ENCODE peak calls at places on chromosomes 12 and 14, in six cellular contexts. X is heart right ventricle, A is SK-N-SH, P is OCI-LY7, E is breast epithelium, Z is left ventricle myocardium inferior. W is an unnamed sample. For H3K36me3, the result is how much of the 10 kb centered on the place peaks cover.

GRCh38 chr14:77459072-77459723 is 1.3 kb downstream of the AHSA1 start:
- DNase-seq in X (no peak), A (peak), P (peak), E (no peak), Z (no peak), W (no peak)

GRCh38 chr14:85221832-85222231 is 308.1 kb upstream of the FLRT2 start:
- DNase-seq in X (no peak), A (no peak), P (no peak), E (no peak), Z (no peak), W (no peak)

GRCh38 chr14:93707475-93707874 is 80.8 kb downstream of the PRIMA1 start:
- DNase-seq in X (no peak), A (no peak), P (no peak), E (no peak), Z (no peak), W (no peak)

GRCh38 chr14:71403673-71404072 is 496.4 kb downstream of the PCNX1 start:
- DNase-seq in X (no peak), A (peak), P (peak), E (no peak), Z (no peak), W (no peak)

GRCh38 chr12:14239935-14240872 is 125.3 kb upstream of the ATF7IP start:
- DNase-seq in X (no peak), A (peak), P (peak), E (no peak), Z (no peak), W (no peak)

GRCh38 chr14:77139540-77140342 is 1.9 kb downstream of the ZDHHC22 start:
- DNase-seq in X (no peak), A (peak), P (peak), E (peak), Z (no peak), W (no peak)

GRCh38 chr12:68521321-68521839 is 89.3 kb upstream of the RAP1B start:
- DNase-seq in X (no peak), A (peak), P (no peak), E (no peak), Z (no peak), W (no peak)

GRCh38 chr12:39062266-39062996 is 157.0 kb upstream of the CPNE8 start:
- DNase-seq in X (no peak), A (no peak), P (no peak), E (no peak), Z (no peak), W (no peak)

GRCh38 chr14:102221026-102221425 is 81.3 kb downstream of the WDR20 start:
- DNase-seq in X (no peak), A (no peak), P (no peak), E (no peak), Z (no peak), W (no peak)

GRCh38 chr12:57112492-57113294 is 1.5 kb upstream of the STAT6 start:
- DNase-seq in X (no peak), A (no peak), P (no peak), E (no peak), Z (no peak), W (no peak)

GRCh38 chr12:52920937-52921336 is 16.1 kb upstream of the KRT8 start:
- DNase-seq in X (no peak), A (no peak), P (no peak), E (no peak), Z (no peak), W (no peak)

GRCh38 chr12:15633201-15633600 is 156.0 kb downstream of the EPS8 start:
- DNase-seq in X (no peak), A (no peak), P (no peak), E (no peak), Z (no peak), W (no peak)

GRCh38 chr12:89507015-89507824 is 17.4 kb downstream of the GALNT4 start:
- DNase-seq in X (no peak), A (no peak), P (no peak), E (no peak), Z (no peak), W (no peak)

GRCh38 chr14:90870950-90871604 is 54.8 kb upstream of the TTC7B start:
- DNase-seq in X (no peak), A (no peak), P (no peak), E (no peak), Z (no peak), W (no peak)

GRCh38 chr12:64900540-64900939 is 76.1 kb downstream of the TBC1D30 start:
- DNase-seq in X (no peak), A (no peak), P (no peak), E (no peak), Z (no peak), W (no peak)

GRCh38 chr12:52692253-52692652 is 11.1 kb downstream of the KRT77 start:
- DNase-seq in X (no peak), A (peak), P (peak), E (no peak), Z (no peak), W (no peak)

GRCh38 chr12:51389302-51389999 is 1.8 kb downstream of the GALNT6 start:
- DNase-seq in X (no peak), A (no peak), P (no peak), E (no peak), Z (no peak), W (no peak)

GRCh38 chr12:51390457-51391046 is 654 bp downstream of the GALNT6 start:
- DNase-seq in X (no peak), A (no peak), P (no peak), E (no peak), Z (no peak), W (no peak)

GRCh38 chr12:51388066-51388799 is 3.0 kb downstream of the GALNT6 start:
- DNase-seq in X (no peak), A (peak), P (no peak), E (peak), Z (no peak), W (no peak)

GRCh38 chr12:51391047-51391837 is at the start of gene GALNT6:
- DNase-seq in X (peak), A (peak), P (peak), E (no peak), Z (no peak), W (no peak)

DNA sequence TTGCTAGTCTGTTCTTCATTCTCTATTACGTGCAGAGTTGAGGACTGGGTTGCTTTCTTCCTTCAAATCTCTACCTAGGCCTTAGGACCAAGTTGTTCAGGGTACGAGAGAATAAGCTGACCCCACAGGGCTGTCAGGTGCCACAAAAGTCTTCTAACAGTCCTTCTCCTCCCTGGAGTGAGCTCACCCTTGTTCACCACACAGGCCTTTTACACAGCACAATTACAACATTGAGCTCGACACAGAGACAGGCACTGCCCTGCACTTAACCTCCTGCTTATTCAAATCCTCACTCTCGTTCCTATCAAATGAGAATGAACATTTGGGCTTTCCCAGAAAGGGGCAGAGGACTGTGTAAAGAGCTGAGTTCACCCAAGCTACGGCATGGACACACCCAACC is 2.4 kb downstream of the GALNT6 start:
- DNase-seq in X (no peak), A (no peak), P (no peak), E (no peak), Z (no peak), W (no peak)
- H3K4me3 ChIP-seq in X (no peak), A (no peak), P (no peak), E (no peak), Z (no peak), W (no peak)

GRCh38 chr14:75258079-75258802 is 20.4 kb upstream of the FOS start:
- DNase-seq in X (no peak), A (no peak), P (no peak), E (no peak), Z (no peak), W (no peak)

GRCh38 chr14:75259946-75260545 is 18.6 kb upstream of the FOS start:
- DNase-seq in X (no peak), A (no peak), P (no peak), E (no peak), Z (no peak), W (no peak)

GRCh38 chr14:75258803-75259509 is 19.7 kb upstream of the FOS start:
- DNase-seq in X (peak), A (peak), P (peak), E (peak), Z (peak), W (peak)

GRCh38 chr14:75257241-75257640 is 21.4 kb upstream of the FOS start:
- DNase-seq in X (no peak), A (no peak), P (no peak), E (no peak), Z (no peak), W (no peak)

GRCh38 chr14:75259510-75259855 is 19.1 kb upstream of the FOS start:
- DNase-seq in X (no peak), A (peak), P (no peak), E (no peak), Z (no peak), W (no peak)
- TF ChIP-seq CTCF in X (no peak), A (peak), P (no peak), E (peak), Z (peak), W (peak)

DNA sequence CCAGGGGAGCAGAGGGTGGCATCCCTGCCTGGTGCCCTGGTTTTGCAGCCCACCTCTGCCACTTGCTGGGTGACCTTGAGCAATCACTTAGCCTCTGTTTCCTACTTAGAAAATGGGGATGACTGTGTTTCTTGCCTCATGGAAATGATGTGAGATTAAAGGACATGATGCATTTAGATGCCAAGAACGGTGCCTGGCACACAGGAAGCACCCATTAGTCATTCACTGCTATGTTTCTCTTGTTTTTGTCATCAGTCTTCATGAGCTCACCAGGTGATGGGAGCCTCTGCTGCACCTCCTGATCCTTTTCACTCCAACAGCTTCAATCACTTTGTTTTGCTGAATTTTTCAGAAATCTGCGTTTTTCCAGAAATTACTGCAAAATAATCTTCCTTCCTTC is 23.6 kb upstream of the ATF1 start:
- DNase-seq in X (no peak), A (no peak), P (no peak), E (no peak), Z (no peak), W (no peak)
- H3K36me3 ChIP-seq in X (half or more), A (under half), P (half or more), E (under half), Z (half or more), W (half or more)

DNA sequence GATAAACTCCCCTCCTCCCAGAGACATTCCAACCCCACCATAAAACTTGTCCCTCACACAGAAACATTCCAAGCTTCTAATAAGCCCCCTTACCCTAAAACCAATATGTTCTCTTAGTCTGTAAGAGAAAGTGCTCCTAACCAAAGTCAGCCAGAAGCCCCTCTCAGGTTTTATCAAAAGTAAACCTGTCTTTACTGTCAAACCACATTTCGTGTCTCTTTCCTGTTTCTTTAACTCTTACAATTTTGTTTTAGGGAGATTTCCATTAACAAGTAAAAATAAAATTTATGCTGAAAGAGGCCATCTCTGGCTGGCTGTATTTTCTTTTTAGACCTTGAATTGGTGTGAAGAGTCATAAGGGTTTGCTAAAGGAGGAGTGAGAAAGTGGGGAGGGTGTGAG is 29.8 kb upstream of the CAPRIN2 start:
- DNase-seq in X (no peak), A (no peak), P (no peak), E (no peak), Z (no peak), W (no peak)
- H3K4me3 ChIP-seq in X (no peak), A (no peak), P (no peak), E (no peak), Z (no peak), W (no peak)

DNA sequence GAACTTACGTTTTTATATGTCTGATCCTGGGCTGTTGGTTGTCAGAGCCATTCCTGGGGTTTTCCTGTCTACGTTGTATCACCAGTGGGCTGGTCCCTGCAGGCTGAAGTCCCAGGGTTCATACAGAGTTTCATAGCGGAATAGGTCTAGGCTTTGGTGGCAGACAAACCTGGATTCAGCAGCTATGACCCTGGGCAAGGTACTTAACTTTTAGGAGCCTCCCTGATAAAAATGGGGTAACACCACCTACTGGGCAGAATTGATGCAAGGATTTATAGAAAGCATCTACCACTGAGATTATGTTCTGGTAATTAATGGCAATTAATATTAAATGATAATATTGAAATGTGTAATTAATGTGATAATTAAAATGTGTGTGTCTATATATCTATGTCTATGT is 141.2 kb downstream of the SYNE2 start:
- DNase-seq in X (no peak), A (peak), P (peak), E (no peak), Z (no peak), W (no peak)
- TF ChIP-seq CTCF in X (peak), A (peak), P (peak), E (no peak), Z (peak), W (peak)

DNA sequence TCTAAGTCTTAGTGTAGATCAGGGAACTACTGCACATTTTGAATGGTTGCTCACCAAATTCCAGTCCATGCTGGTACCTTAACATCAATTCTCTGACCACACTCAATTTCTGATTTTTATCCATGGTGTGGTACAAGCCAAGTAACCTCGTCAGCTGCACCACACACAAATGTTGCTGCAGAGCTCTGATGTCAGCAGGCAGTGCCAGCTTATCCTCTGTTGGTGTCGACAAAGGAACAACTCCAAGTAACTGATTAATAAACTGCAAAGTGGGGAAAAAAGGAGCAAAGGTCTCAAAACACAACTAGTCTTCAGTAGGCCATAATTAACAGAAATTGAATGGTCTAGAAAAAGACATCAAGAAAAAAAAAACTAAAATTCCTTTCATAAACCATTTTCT is 47.5 kb downstream of the NAA25 start:
- DNase-seq in X (no peak), A (no peak), P (no peak), E (no peak), Z (no peak), W (no peak)
- H3K36me3 ChIP-seq in X (half or more), A (half or more), P (half or more), E (under half), Z (half or more), W (half or more)

DNA sequence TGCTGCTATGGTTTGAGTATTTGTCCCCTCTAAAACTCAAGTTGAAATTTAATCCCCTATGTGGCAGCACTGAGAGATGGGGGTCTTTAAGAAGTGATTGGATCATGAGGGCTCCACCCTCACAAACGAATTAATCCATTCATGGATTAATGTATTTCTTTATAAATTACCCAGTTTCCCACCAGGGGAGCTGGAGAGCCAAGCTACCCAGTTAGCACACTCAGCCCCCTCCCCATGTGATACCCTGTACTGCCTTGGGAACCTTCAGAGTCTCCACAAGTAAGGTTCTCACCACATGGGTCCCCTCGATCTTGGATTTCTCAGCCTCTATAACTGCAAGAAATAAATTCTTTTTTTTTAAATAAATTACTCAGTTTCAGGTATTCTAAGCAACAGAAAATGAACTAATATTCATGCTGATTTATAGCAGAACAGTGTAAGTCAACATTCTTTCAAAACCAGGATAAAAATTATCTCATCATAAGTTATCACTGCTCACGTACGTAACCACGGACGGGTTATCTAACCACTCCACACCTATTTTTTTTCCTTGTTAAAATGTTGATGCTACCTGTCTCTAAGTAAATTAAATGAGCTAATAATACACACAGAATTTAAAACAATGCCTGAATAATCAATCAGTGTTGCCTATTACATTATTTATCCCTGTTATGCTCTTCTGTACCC is 3.6 kb downstream of the NAP1L1 start:
- DNase-seq in X (no peak), A (peak), P (peak), E (no peak), Z (no peak), W (no peak)
- H3K4me3 ChIP-seq in X (no peak), A (no peak), P (peak), E (no peak), Z (no peak), W (no peak)

GRCh38 chr12:122980192-122981035 is at the start of gene ARL6IP4:
- DNase-seq in X (peak), A (peak), P (peak), E (no peak), Z (peak), W (peak)
- TF ChIP-seq CTCF in X (no peak), A (no peak), P (no peak), E (no peak), Z (no peak), W (no peak)

W was measured in RWPE2.